ENCODE peak calls at places on chromosomes 13 and 19, in seven cellular contexts. N, C, S, E, O, J and Q are unnamed samples.

GRCh38 chr13:22040810-22041364 is 370.0 kb downstream of the FGF9 start:
- DNase-seq in N (no peak), C (no peak), S (no peak), E (no peak), O (peak), J (no peak), Q (no peak)

GRCh38 chr19:18388328-18389094 is 2.6 kb downstream of the GDF15 start:
- DNase-seq in N (peak), C (peak), S (peak), E (peak), O (peak), J (peak), Q (peak)

GRCh38 chr13:110388141-110388943 is 81.3 kb downstream of the COL4A2 start:
- DNase-seq in N (no peak), C (no peak), S (no peak), E (no peak), O (no peak), J (no peak), Q (no peak)

GRCh38 chr19:1066748-1067340 is at the start of gene ARHGAP45:
- DNase-seq in N (peak), C (peak), S (peak), E (peak), O (peak), J (peak), Q (peak)

GRCh38 chr13:19720039-19720438 is 62.7 kb downstream of the PSPC1 start:
- DNase-seq in N (no peak), C (no peak), S (no peak), E (no peak), O (no peak), J (no peak), Q (no peak)

GRCh38 chr19:58181902-58182576 is 822 bp upstream of the ZNF274 start:
- DNase-seq in N (peak), C (peak), S (peak), E (no peak), O (peak), J (peak), Q (peak)

GRCh38 chr19:23286477-23286876 is 36.3 kb upstream of the ZNF724 start:
- DNase-seq in N (no peak), C (no peak), S (no peak), E (no peak), O (no peak), J (no peak), Q (no peak)

GRCh38 chr13:32639502-32640105 is 53.4 kb downstream of the PDS5B start:
- DNase-seq in N (peak), C (peak), S (peak), E (no peak), O (peak), J (peak), Q (peak)

GRCh38 chr13:98843482-98843877 is 91.0 kb upstream of the SLC15A1 start:
- DNase-seq in N (no peak), C (no peak), S (no peak), E (no peak), O (no peak), J (no peak), Q (no peak)

GRCh38 chr19:16285769-16286564 is 38.7 kb upstream of the KLF2 start:
- DNase-seq in N (no peak), C (no peak), S (no peak), E (no peak), O (peak), J (no peak), Q (no peak)

GRCh38 chr13:44331912-44332840 is 41.4 kb upstream of the SERP2 start:
- DNase-seq in N (no peak), C (no peak), S (no peak), E (no peak), O (no peak), J (no peak), Q (no peak)

GRCh38 chr19:39432677-39433025 is 3.1 kb downstream of the RPS16 start:
- DNase-seq in N (no peak), C (no peak), S (no peak), E (no peak), O (no peak), J (no peak), Q (no peak)

GRCh38 chr19:789473-790052 is 7.7 kb upstream of the PTBP1 start:
- DNase-seq in N (no peak), C (no peak), S (no peak), E (no peak), O (no peak), J (no peak), Q (no peak)

GRCh38 chr13:107202371-107203023 is 634.6 kb upstream of the ARGLU1 start:
- DNase-seq in N (no peak), C (peak), S (no peak), E (no peak), O (no peak), J (no peak), Q (no peak)

GRCh38 chr19:7492142-7493055 is 3.6 kb upstream of the PEX11G start:
- DNase-seq in N (peak), C (no peak), S (no peak), E (no peak), O (no peak), J (no peak), Q (no peak)

GRCh38 chr19:29539668-29540067 is 13.9 kb downstream of the VSTM2B start:
- DNase-seq in N (no peak), C (no peak), S (no peak), E (no peak), O (no peak), J (no peak), Q (no peak)

GRCh38 chr19:50248413-50248812 is 45.0 kb downstream of the MYH14 start:
- DNase-seq in N (no peak), C (no peak), S (no peak), E (no peak), O (no peak), J (no peak), Q (no peak)

GRCh38 chr13:20188649-20189553 is 3.8 kb downstream of the GJB2 start:
- DNase-seq in N (no peak), C (no peak), S (no peak), E (no peak), O (no peak), J (no peak), Q (no peak)

GRCh38 chr19:39448271-39448670 is 2.9 kb downstream of the SUPT5H start:
- DNase-seq in N (no peak), C (no peak), S (no peak), E (no peak), O (no peak), J (no peak), Q (no peak)

GRCh38 chr19:3720533-3720917 is 12.3 kb downstream of the TJP3 start:
- DNase-seq in N (no peak), C (peak), S (no peak), E (no peak), O (no peak), J (no peak), Q (no peak)

GRCh38 chr19:9871626-9872338 is 36.7 kb downstream of the PIN1 start:
- DNase-seq in N (no peak), C (no peak), S (no peak), E (no peak), O (no peak), J (no peak), Q (peak)

GRCh38 chr13:28609936-28610335 is 49.0 kb upstream of the POMP start:
- DNase-seq in N (no peak), C (no peak), S (no peak), E (no peak), O (no peak), J (no peak), Q (no peak)